ENCODE peak calls at places on chromosome 21, in five cellular contexts. W, Y, C, B and L are unnamed samples.

GRCh38 chr21:24118738-24119470 is 1488.4 kb downstream of the MRPL39 start:
- DNase-seq in W (no peak), Y (no peak), C (peak), B (no peak), L (no peak)

GRCh38 chr21:34812510-34813265 is 143.9 kb downstream of the CLIC6 start:
- DNase-seq in W (peak), Y (no peak), C (peak), B (peak), L (no peak)

GRCh38 chr21:31888936-31889371 is 16.1 kb downstream of the HUNK start:
- DNase-seq in W (peak), Y (peak), C (no peak), B (no peak), L (no peak)

GRCh38 chr21:46114963-46115362 is 17.1 kb downstream of the COL6A2 start:
- DNase-seq in W (no peak), Y (no peak), C (no peak), B (no peak), L (no peak)

GRCh38 chr21:44958471-44959191 is 18.8 kb downstream of the SLX9 start:
- DNase-seq in W (peak), Y (peak), C (peak), B (peak), L (peak)

GRCh38 chr21:34279883-34280282 is 83.9 kb upstream of the KCNE2 start:
- DNase-seq in W (no peak), Y (no peak), C (no peak), B (no peak), L (no peak)

GRCh38 chr21:29305561-29305960 is 6.8 kb downstream of the BACH1 start:
- DNase-seq in W (no peak), Y (no peak), C (no peak), B (no peak), L (no peak)

GRCh38 chr21:45116066-45116465 is 41.7 kb downstream of the ADARB1 start:
- DNase-seq in W (no peak), Y (no peak), C (no peak), B (no peak), L (no peak)

GRCh38 chr21:39208624-39209333 is 25.5 kb upstream of the PSMG1 start:
- DNase-seq in W (peak), Y (no peak), C (peak), B (no peak), L (no peak)

GRCh38 chr21:39153842-39154241 is 29.4 kb downstream of the PSMG1 start:
- DNase-seq in W (no peak), Y (no peak), C (no peak), B (no peak), L (no peak)

GRCh38 chr21:35361984-35362383 is 312.9 kb upstream of the RUNX1 start:
- DNase-seq in W (no peak), Y (no peak), C (no peak), B (no peak), L (no peak)

GRCh38 chr21:38811257-38811656 is 5.5 kb downstream of the ETS2 start:
- DNase-seq in W (no peak), Y (no peak), C (peak), B (peak), L (no peak)

GRCh38 chr21:45509566-45510465 is 32.4 kb downstream of the SLC19A1 start:
- DNase-seq in W (no peak), Y (peak), C (no peak), B (no peak), L (no peak)

GRCh38 chr21:27422435-27422834 is 455.5 kb upstream of the ADAMTS5 start:
- DNase-seq in W (no peak), Y (no peak), C (no peak), B (no peak), L (no peak)

GRCh38 chr21:32329331-32329730 is 30.7 kb downstream of the MRAP start:
- DNase-seq in W (no peak), Y (no peak), C (peak), B (no peak), L (peak)

GRCh38 chr21:35491920-35492678 is 443.0 kb upstream of the RUNX1 start:
- DNase-seq in W (no peak), Y (no peak), C (no peak), B (no peak), L (no peak)

GRCh38 chr21:38769253-38769780 is 36.4 kb upstream of the ETS2 start:
- DNase-seq in W (peak), Y (peak), C (peak), B (peak), L (no peak)

GRCh38 chr21:38802050-38803026 is 3.4 kb upstream of the ETS2 start:
- DNase-seq in W (peak), Y (no peak), C (no peak), B (no peak), L (no peak)

GRCh38 chr21:22993822-22994574 is 1995.8 kb downstream of the NCAM2 start:
- DNase-seq in W (no peak), Y (no peak), C (no peak), B (no peak), L (no peak)

GRCh38 chr21:36964832-36965719 is 1.4 kb downstream of the HLCS start:
- DNase-seq in W (no peak), Y (no peak), C (no peak), B (no peak), L (no peak)
- H3K4me3 ChIP-seq in W (peak), Y (peak), C (peak), B (peak), L (no peak)

DNA sequence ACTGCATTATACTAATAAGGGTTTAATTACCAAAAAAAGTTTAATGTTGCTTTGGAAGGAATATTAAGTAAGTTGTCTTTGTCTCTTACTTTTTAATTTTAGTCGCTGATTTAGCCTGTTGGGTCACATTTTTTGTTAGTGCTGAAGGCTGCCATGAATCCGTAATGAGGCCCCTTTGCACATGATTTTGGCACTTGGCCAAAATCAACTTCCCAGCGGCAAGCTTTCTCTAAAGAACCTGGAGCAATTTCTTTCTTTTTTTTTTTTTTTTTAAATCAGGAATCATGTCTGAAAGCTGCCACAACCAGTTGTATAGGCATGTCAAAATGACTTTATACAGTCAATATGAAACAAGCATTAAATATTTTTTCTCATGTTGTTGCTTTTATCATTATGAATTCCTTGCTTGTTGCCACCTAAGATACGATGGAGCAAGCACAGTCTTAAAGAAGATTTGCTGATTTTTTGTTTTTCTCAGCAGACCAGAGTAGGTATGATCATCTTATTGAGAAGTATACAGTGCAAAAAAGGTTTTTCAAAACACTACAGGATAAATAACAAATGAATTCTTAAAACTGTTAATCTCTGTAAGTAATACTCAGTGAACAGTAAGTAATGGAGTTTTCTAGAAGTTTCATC is 690.4 kb downstream of the USP25 start:
- DNase-seq in W (peak), Y (no peak), C (peak), B (peak), L (peak)
- H3K4me3 ChIP-seq in W (peak), Y (no peak), C (peak), B (peak), L (peak)

GRCh38 chr21:42426424-42426823 is 22.7 kb downstream of the UBASH3A start:
- DNase-seq in W (no peak), Y (no peak), C (no peak), B (no peak), L (no peak)

GRCh38 chr21:42423685-42424084 is 20.0 kb downstream of the UBASH3A start:
- DNase-seq in W (no peak), Y (no peak), C (no peak), B (no peak), L (no peak)

GRCh38 chr21:42423197-42423675 is 19.5 kb downstream of the UBASH3A start:
- DNase-seq in W (no peak), Y (no peak), C (no peak), B (no peak), L (no peak)

GRCh38 chr21:42425603-42425985 is 21.9 kb downstream of the UBASH3A start:
- DNase-seq in W (no peak), Y (no peak), C (no peak), B (no peak), L (no peak)

DNA sequence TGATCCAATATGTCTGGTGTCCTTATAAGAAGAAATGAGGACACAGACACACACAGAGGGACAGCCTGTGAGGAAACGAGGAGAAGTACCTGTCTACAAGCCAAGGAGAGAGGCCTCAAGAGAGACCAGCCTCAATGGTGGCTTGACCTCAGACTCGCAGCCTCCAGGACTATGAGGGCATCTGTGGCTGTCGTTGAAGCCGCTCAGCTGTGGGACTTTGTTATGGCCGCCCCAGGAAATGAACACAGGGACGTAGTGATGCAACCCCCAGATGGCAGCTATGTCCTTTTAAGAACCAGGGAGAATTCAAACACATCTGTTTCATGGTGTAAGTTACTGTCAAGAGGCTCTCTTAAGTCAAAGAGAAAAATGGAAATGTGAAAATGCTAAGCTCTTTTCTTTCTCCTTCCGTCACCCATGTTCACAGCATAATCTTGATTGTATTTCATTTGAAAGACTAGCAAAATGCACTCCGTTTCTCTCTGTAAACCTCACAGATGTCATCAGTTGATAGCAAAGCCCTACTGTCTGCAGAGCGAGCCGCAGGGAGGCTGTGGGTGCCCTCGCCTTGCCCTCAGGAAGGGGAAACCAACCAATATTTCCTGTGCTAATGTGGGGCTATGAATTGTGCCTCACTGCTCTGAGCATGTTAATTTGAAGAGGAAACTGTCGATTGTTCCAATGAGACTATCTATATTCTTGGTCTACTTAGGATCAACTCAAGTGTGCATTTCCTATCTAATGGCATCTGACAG is 21.3 kb downstream of the UBASH3A start:
- DNase-seq in W (no peak), Y (no peak), C (no peak), B (no peak), L (no peak)
- H3K4me3 ChIP-seq in W (no peak), Y (no peak), C (no peak), B (no peak), L (no peak)

GRCh38 chr21:43956667-43957030 is 55.5 kb upstream of the TRAPPC10 start:
- DNase-seq in W (no peak), Y (no peak), C (peak), B (peak), L (no peak)

GRCh38 chr21:43959231-43960041 is 52.7 kb upstream of the TRAPPC10 start:
- DNase-seq in W (no peak), Y (no peak), C (no peak), B (no peak), L (no peak)

GRCh38 chr21:43957128-43957571 is 55.0 kb upstream of the TRAPPC10 start:
- DNase-seq in W (no peak), Y (no peak), C (no peak), B (no peak), L (no peak)

GRCh38 chr21:43958364-43959158 is 53.5 kb upstream of the TRAPPC10 start:
- DNase-seq in W (no peak), Y (no peak), C (no peak), B (no peak), L (no peak)

DNA sequence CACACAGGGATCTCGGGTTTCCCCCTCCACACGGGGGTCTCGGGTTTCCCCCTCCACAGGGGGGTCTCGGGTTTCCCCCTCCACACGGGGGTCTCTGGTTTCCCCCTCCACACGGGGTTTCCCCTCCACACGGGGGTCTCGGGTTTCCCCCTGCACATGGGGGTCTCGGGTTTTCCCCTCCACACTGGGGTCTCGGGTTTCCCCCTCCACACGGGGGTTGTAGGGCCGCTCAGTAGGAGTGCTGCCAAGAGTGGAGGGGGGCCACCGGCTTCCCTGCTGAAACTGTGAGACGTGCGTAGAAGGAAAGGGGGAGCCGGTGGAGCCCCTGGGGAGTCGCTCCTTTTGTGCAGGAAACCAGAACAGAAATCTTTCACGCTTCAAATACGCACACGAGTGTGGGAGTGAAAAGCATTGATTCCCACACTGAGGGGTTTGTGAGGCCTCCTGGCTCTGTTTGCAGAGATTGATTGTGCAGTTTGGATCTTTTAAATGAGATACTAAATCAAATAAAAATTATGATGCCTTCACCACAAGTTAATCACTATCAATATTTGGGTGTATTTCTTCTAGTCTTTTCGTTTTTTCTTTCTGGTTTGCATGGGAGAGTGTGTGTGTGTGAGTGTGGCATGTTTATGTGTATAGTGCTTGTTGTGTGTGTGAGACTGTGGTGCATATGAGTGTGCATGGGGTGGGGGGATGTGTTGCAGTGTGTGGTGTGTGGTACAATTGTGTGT is 54.3 kb upstream of the TRAPPC10 start:
- DNase-seq in W (no peak), Y (no peak), C (no peak), B (no peak), L (no peak)
- H3K4me3 ChIP-seq in W (no peak), Y (no peak), C (no peak), B (no peak), L (no peak)

DNA sequence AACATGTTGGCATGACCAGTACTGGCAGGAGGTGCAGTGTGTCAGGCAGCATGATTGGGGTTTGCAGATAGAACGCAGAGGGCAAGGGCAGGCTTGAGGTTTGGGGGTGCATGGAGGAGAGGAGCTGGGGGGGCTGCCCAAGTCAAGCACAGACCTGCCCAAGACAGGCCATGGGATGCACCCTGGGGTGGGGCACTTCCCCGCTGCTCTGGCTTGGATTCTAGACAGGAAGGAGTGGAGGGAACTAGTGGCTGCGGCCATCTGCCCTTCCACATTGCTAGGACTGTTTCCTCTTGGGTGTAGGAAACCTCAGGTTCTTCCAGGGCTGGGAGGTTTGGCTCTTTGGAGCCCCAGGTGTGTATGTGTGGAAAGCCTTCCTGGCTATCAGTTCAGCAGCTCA is 3.0 kb downstream of the PDXK start:
- DNase-seq in W (no peak), Y (no peak), C (no peak), B (no peak), L (no peak)
- H3K4me3 ChIP-seq in W (no peak), Y (no peak), C (no peak), B (no peak), L (no peak)

GRCh38 chr21:43354016-43354420 is 72.9 kb downstream of the SIK1 start:
- DNase-seq in W (no peak), Y (no peak), C (no peak), B (no peak), L (no peak)

GRCh38 chr21:43354666-43355065 is 72.3 kb downstream of the SIK1 start:
- DNase-seq in W (no peak), Y (no peak), C (no peak), B (no peak), L (no peak)

GRCh38 chr21:43352568-43353281 is 74.2 kb downstream of the SIK1 start:
- DNase-seq in W (no peak), Y (no peak), C (peak), B (no peak), L (no peak)

GRCh38 chr21:43352138-43352537 is 74.8 kb downstream of the SIK1 start:
- DNase-seq in W (no peak), Y (no peak), C (no peak), B (no peak), L (no peak)

GRCh38 chr21:43353282-43354010 is 73.5 kb downstream of the SIK1 start:
- DNase-seq in W (no peak), Y (no peak), C (no peak), B (no peak), L (no peak)
- H3K4me3 ChIP-seq in W (no peak), Y (no peak), C (no peak), B (no peak), L (no peak)

GRCh38 chr21:14543983-14544382 is 2.1 kb downstream of the SAMSN1 start:
- DNase-seq in W (no peak), Y (no peak), C (no peak), B (no peak), L (no peak)
- H3K4me3 ChIP-seq in W (no peak), Y (no peak), C (no peak), B (no peak), L (no peak)